ENCODE peak calls at places on chromosome 15, in five cellular contexts. One of them, this sample, is unnamed.

GRCh38 chr15:51801391-51801835 is 28.0 kb upstream of the TMOD3 start:
- DNase-seq in GM12864: no peak
- DNase-seq in AML-193: no peak
- DNase-seq in left cardiac atrium: peak
- DNase-seq in NCI-H345: no peak
- DNase-seq in this sample: no peak

GRCh38 chr15:23422946-23423708 is 23.9 kb downstream of the GOLGA6L2 start:
- DNase-seq in GM12864: no peak
- DNase-seq in AML-193: no peak
- DNase-seq in left cardiac atrium: no peak
- DNase-seq in NCI-H345: no peak
- DNase-seq in this sample: no peak

GRCh38 chr15:96804754-96805153 is 474.3 kb downstream of the NR2F2 start:
- DNase-seq in GM12864: no peak
- DNase-seq in AML-193: no peak
- DNase-seq in left cardiac atrium: no peak
- DNase-seq in NCI-H345: no peak
- DNase-seq in this sample: no peak

GRCh38 chr15:80266745-80267144 is 14.7 kb upstream of the CTXND1 start:
- DNase-seq in GM12864: no peak
- DNase-seq in AML-193: no peak
- DNase-seq in left cardiac atrium: no peak
- DNase-seq in NCI-H345: no peak
- DNase-seq in this sample: no peak

GRCh38 chr15:29805043-29805707 is 17.1 kb downstream of the TJP1 start:
- DNase-seq in GM12864: no peak
- DNase-seq in AML-193: no peak
- DNase-seq in left cardiac atrium: no peak
- DNase-seq in NCI-H345: no peak
- DNase-seq in this sample: no peak

GRCh38 chr15:70954176-70954575 is 61.5 kb downstream of the LRRC49 start:
- DNase-seq in GM12864: no peak
- DNase-seq in AML-193: no peak
- DNase-seq in left cardiac atrium: no peak
- DNase-seq in NCI-H345: no peak
- DNase-seq in this sample: no peak

GRCh38 chr15:23912191-23912590 is 225.1 kb upstream of the NDN start:
- DNase-seq in GM12864: no peak
- DNase-seq in AML-193: no peak
- DNase-seq in left cardiac atrium: no peak
- DNase-seq in NCI-H345: no peak
- DNase-seq in this sample: no peak

GRCh38 chr15:50148362-50148963 is 29.4 kb upstream of the ATP8B4 start:
- DNase-seq in GM12864: no peak
- DNase-seq in AML-193: no peak
- DNase-seq in left cardiac atrium: no peak
- DNase-seq in NCI-H345: no peak
- DNase-seq in this sample: no peak